ENCODE peak calls at places on chromosomes 11 and 22, in four cellular contexts. M is H7, W is cardiac muscle cell, Z is mucosa of descending colon. F is an unnamed sample.

GRCh38 chr11:2825261-2825885 is 60.2 kb downstream of the CDKN1C start:
- DNase-seq in M (no peak), W (no peak), Z (peak; percentile 85), F (peak; percentile 62)

GRCh38 chr22:25650834-25651233 is 86.4 kb downstream of the GRK3 start:
- DNase-seq in M (no peak), W (no peak), Z (no peak), F (no peak)

GRCh38 chr11:13772223-13773046 is 104.0 kb downstream of the FAR1 start:
- DNase-seq in M (no peak), W (peak; percentile 79), Z (no peak), F (no peak)

GRCh38 chr11:100941033-100941432 is 188.6 kb downstream of the PGR start:
- DNase-seq in M (no peak), W (no peak), Z (no peak), F (no peak)

GRCh38 chr22:26713823-26714449 is 56.5 kb downstream of the MIAT start:
- DNase-seq in M (no peak), W (peak; percentile 45), Z (no peak), F (no peak)

GRCh38 chr11:18066626-18067025 is 20.6 kb upstream of the TPH1 start:
- DNase-seq in M (no peak), W (no peak), Z (no peak), F (no peak)

GRCh38 chr11:16891170-16891569 is 123.0 kb downstream of the PLEKHA7 start:
- DNase-seq in M (no peak), W (no peak), Z (no peak), F (no peak)

GRCh38 chr11:94793002-94793401 is 24.8 kb downstream of the AMOTL1 start:
- DNase-seq in M (no peak), W (no peak), Z (no peak), F (no peak)

GRCh38 chr11:61683961-61684869 is 4.0 kb downstream of the DAGLA start:
- DNase-seq in M (peak; percentile 67), W (no peak), Z (no peak), F (no peak)

GRCh38 chr11:59112494-59112893 is 5.5 kb downstream of the FAM111B start:
- DNase-seq in M (no peak), W (no peak), Z (no peak), F (no peak)

GRCh38 chr11:120089036-120090001 is 48.6 kb downstream of the TRIM29 start:
- DNase-seq in M (no peak), W (no peak), Z (no peak), F (no peak)

DNA sequence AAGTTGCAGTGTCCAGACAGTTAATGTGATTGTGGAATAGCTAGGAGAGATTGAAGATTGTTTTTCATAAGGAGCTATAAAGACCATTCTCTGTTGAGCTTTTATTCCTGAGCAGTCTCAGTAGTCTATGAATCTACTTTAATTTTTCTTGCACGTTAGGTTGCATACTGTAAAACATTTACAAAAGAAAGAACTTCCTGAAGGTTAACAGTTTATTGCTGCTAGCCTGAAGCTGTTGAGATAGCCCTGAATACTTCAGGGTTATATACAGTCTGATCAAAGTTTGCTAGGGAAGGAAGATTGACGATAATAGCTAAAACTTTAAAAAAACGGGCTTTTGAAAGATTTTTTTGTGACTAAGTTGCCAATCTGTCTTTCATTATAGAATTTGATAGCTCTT is 64.8 kb downstream of the PPP6R3 start:
- DNase-seq in M (no peak), W (no peak), Z (no peak), F (no peak)
- H3K36me3 ChIP-seq in M (peaks cover 15% of the 10 kb centered on the region), W (peaks cover 17% of the 10 kb centered on the region), Z (no peaks in the 10 kb centered on the region), F (peaks cover 8% of the 10 kb centered on the region)

GRCh38 chr11:65718531-65718930 is 2.1 kb downstream of the RNASEH2C start:
- DNase-seq in M (no peak), W (no peak), Z (no peak), F (no peak)
- H3K36me3 ChIP-seq in M (peaks cover 38% of the 10 kb centered on the region), W (peaks cover 30% of the 10 kb centered on the region), Z (peaks cover 9% of the 10 kb centered on the region), F (peaks cover 11% of the 10 kb centered on the region)

DNA sequence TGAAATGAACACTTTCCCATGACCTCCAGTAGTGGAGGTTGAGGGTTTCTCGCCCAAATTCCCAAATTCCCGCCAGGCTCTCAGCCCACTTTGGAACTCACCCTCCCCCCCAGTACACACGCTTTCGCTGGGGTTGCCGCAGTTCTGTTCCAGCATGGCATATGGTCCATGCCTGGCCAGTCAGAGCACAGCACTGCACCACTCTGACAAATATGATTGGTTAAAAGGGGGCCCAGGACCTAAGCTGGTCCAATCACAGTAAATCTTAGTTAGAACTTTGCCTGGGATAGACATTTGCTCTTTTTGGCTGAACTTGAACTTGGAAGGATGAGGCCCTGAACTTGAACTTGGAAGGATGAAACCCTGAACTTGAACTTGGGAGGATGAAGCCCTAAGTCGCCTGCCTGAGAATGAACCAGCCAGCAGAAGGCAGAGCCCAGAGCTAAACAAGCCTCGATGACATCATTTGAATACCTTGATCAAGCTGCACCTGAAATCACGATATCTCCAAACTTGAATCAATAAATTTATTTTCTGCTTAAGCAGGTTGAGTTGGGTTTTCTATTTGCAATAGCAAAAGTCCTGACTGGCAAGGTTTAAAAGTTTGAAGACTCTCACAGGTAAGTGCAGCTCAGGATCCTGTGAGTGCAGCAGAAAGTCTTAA is 12.6 kb upstream of the SSTR3 start:
- DNase-seq in M (no peak), W (no peak), Z (no peak), F (no peak)
- H3K36me3 ChIP-seq in M (no peaks in the 10 kb centered on the region), W (no peaks in the 10 kb centered on the region), Z (no peaks in the 10 kb centered on the region), F (no peaks in the 10 kb centered on the region)

GRCh38 chr22:34429314-34429713 is 509.0 kb upstream of the LARGE1 start:
- DNase-seq in M (no peak), W (no peak), Z (no peak), F (no peak)

GRCh38 chr22:34430386-34430785 is 510.1 kb upstream of the LARGE1 start:
- DNase-seq in M (no peak), W (no peak), Z (no peak), F (no peak)

GRCh38 chr22:34427841-34428240 is 507.6 kb upstream of the LARGE1 start:
- DNase-seq in M (no peak), W (no peak), Z (no peak), F (no peak)

DNA sequence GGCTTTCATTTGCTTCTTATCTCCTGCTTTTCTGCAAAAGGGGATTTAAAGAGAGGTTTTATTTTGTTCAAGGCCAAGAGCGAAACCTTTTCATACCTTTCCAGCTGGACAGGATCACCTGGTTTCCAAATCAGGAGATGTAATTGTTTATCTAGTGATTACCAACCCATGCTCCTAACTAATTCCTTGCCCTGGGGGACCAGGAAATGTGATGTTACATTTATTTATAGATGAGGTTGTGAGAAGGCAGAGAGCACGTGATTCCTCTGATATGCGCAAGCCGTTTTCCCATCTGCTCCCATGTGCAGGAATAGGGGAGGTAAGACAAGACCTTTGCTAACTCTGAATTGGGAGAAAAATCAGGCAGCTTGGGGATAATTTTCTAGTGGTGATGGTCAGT is 507.2 kb upstream of the LARGE1 start:
- DNase-seq in M (no peak), W (no peak), Z (no peak), F (no peak)
- H3K36me3 ChIP-seq in M (no peaks in the 10 kb centered on the region), W (no peaks in the 10 kb centered on the region), Z (no peaks in the 10 kb centered on the region), F (no peaks in the 10 kb centered on the region)

DNA sequence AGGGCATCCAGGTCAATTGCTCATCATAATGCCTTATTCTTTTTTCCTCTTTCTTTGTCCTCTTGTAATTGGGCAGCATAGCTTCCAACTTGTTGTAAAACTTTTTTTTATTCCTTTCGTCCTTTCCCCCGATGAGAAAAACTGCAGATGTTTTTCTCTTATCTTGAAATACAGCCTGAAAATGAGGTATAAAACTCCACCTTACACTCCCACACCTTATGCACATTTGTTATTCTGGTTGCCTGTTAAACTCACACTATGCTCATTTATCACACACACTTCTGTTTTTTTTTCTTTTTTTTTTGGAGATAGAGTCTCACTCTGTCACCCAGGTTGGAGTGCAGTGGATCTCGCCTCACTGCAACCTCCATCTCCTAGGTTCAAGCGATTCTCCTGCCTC is 1.9 kb upstream of the OR51A2 start:
- DNase-seq in M (no peak), W (no peak), Z (no peak), F (no peak)
- H3K36me3 ChIP-seq in M (no peaks in the 10 kb centered on the region), W (no peaks in the 10 kb centered on the region), Z (no peaks in the 10 kb centered on the region), F (no peaks in the 10 kb centered on the region)

DNA sequence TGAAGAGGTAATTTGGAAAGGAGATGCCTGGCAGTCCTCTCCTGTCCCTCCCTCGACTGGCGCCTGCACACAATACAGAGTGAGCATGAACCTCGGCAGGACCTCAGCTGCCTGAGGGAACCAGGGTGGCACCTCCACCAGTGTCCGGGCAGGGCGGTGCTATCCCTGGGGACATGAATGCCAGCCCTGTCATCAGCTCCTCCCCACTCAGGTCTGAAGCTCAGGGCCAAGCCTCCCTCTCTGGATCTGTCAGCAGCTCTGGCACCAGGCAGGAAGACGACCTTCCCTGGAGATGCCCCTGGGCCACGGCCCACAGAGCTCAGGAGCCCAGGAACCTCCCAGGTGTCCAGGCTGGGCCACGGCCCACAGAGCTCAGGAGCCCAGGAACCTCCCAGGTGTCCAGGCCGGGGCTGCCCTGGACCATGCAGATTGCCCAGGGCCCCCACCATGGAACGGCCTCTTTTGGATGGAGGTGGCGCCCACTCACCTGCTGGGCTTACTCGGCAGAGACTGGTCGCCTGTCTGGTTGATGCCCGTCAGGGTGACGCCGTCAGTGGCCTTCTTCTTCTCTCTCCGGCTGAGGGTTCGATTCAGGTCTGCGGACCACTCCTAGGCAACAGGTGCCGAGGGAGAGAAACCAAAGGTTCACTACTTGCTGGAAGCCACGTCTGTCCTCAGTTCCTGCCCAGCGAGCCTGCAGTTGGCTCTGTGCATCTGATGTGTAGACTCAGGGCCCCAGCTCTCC is 21.7 kb upstream of the ARFGAP3 start:
- DNase-seq in M (no peak), W (no peak), Z (peak; percentile 34), F (no peak)
- H3K36me3 ChIP-seq in M (peaks cover 29% of the 10 kb centered on the region), W (peaks cover 17% of the 10 kb centered on the region), Z (peaks cover 14% of the 10 kb centered on the region), F (peaks cover 62% of the 10 kb centered on the region)

GRCh38 chr22:37510046-37510445 is 9.2 kb downstream of the CARD10 start:
- DNase-seq in M (no peak), W (no peak), Z (no peak), F (peak; percentile 24)

GRCh38 chr22:37509026-37509886 is 10.0 kb downstream of the CARD10 start:
- DNase-seq in M (no peak), W (no peak), Z (peak; percentile 55), F (no peak)

GRCh38 chr22:37507731-37508130 is 11.5 kb downstream of the CARD10 start:
- DNase-seq in M (no peak), W (no peak), Z (no peak), F (no peak)

GRCh38 chr22:37505989-37506388 is 13.2 kb downstream of the CARD10 start:
- DNase-seq in M (peak; percentile 53), W (no peak), Z (no peak), F (no peak)

GRCh38 chr22:37508431-37508963 is 10.7 kb downstream of the CARD10 start:
- DNase-seq in M (peak; percentile 76), W (no peak), Z (peak; percentile 70), F (no peak)
- H3K36me3 ChIP-seq in M (no peaks in the 10 kb centered on the region), W (no peaks in the 10 kb centered on the region), Z (no peaks in the 10 kb centered on the region), F (peaks cover 4% of the 10 kb centered on the region)

F was measured in pancreas.